ENCODE peak calls at places on chromosomes 12 and 14, in seven cellular contexts. R is effector CD8-positive, alpha-beta T cell; Q is ureter; L is H4; E is GM23248; J is astrocyte of the spinal cord; N is CD8-positive, alpha-beta memory T cell. O is an unnamed sample.

GRCh38 chr14:55136241-55136640 is 7.2 kb downstream of the LGALS3 start:
- DNase-seq in R (no peak), Q (no peak), L (no peak), E (peak), J (peak), N (no peak), O (no peak)

GRCh38 chr12:65500121-65500846 is 221.8 kb downstream of the MSRB3 start:
- DNase-seq in R (no peak), Q (no peak), L (no peak), E (peak), J (peak), N (no peak), O (no peak)

GRCh38 chr12:24979286-24979685 is 30.4 kb upstream of the BCAT1 start:
- DNase-seq in R (no peak), Q (no peak), L (no peak), E (peak), J (no peak), N (no peak), O (no peak)

GRCh38 chr14:26594148-26594547 is 3.7 kb downstream of the NOVA1 start:
- DNase-seq in R (no peak), Q (no peak), L (no peak), E (no peak), J (no peak), N (no peak), O (no peak)

GRCh38 chr12:93804392-93805179 is 127.4 kb downstream of the CRADD start:
- DNase-seq in R (no peak), Q (no peak), L (no peak), E (peak), J (peak), N (no peak), O (no peak)

GRCh38 chr12:126191037-126191891 is 1126.0 kb downstream of the AACS start:
- DNase-seq in R (no peak), Q (no peak), L (no peak), E (no peak), J (peak), N (no peak), O (no peak)

GRCh38 chr12:123089631-123090353 is 61.1 kb downstream of the PITPNM2 start:
- DNase-seq in R (no peak), Q (no peak), L (peak), E (peak), J (peak), N (no peak), O (no peak)

GRCh38 chr12:65415826-65416225 is 137.3 kb downstream of the MSRB3 start:
- DNase-seq in R (no peak), Q (no peak), L (no peak), E (peak), J (no peak), N (no peak), O (no peak)

GRCh38 chr12:132044661-132045412 is 95.1 kb downstream of the EP400 start:
- DNase-seq in R (no peak), Q (no peak), L (no peak), E (no peak), J (no peak), N (no peak), O (no peak)

GRCh38 chr12:80861636-80862378 is 75.9 kb downstream of the LIN7A start:
- DNase-seq in R (no peak), Q (no peak), L (no peak), E (peak), J (peak), N (no peak), O (no peak)

GRCh38 chr14:74879427-74880180 is 2.1 kb upstream of the DLST start:
- DNase-seq in R (no peak), Q (no peak), L (no peak), E (no peak), J (no peak), N (no peak), O (no peak)